ENCODE peak calls at places on chromosomes 5 and 9, in seven cellular contexts. A is tibial artery; V is endothelial cell of umbilical vein; N is aorta; H is heart left ventricle; D is naive thymus-derived CD4-positive, alpha-beta T cell; Q is sigmoid colon. J is an unnamed sample. For H3K4me1, the result is how much of the 10 kb centered on the place peaks cover.

GRCh38 chr9:30039712-30040111 is 2344.7 kb upstream of the ACO1 start:
- DNase-seq in A (no peak), V (no peak), N (no peak), H (no peak), D (no peak), Q (no peak), J (no peak)

GRCh38 chr9:84738353-84738752 is 68.8 kb downstream of the NTRK2 start:
- DNase-seq in A (no peak), V (no peak), N (no peak), H (no peak), D (no peak), Q (no peak), J (no peak)

GRCh38 chr5:140267559-140268018 is 35.3 kb downstream of the PFDN1 start:
- DNase-seq in A (no peak), V (peak), N (no peak), H (no peak), D (peak), Q (no peak), J (no peak)

GRCh38 chr5:1255081-1255561 is 29.9 kb downstream of the SLC6A18 start:
- DNase-seq in A (no peak), V (no peak), N (no peak), H (no peak), D (peak), Q (no peak), J (no peak)

GRCh38 chr5:42620579-42621216 is 135.9 kb upstream of the CCDC152 start:
- DNase-seq in A (no peak), V (no peak), N (no peak), H (no peak), D (no peak), Q (no peak), J (no peak)

GRCh38 chr5:69295088-69295754 is 37.4 kb downstream of the CCDC125 start:
- DNase-seq in A (no peak), V (peak), N (no peak), H (no peak), D (no peak), Q (no peak), J (no peak)

GRCh38 chr5:5613261-5613990 is 190.9 kb downstream of the ICE1 start:
- DNase-seq in A (no peak), V (no peak), N (no peak), H (no peak), D (no peak), Q (no peak), J (no peak)

GRCh38 chr9:122827759-122828090 is 663 bp downstream of the PDCL start:
- DNase-seq in A (no peak), V (no peak), N (no peak), H (no peak), D (no peak), Q (no peak), J (no peak)

GRCh38 chr5:151162794-151163193 is 5.2 kb upstream of the ANXA6 start:
- DNase-seq in A (no peak), V (no peak), N (no peak), H (no peak), D (no peak), Q (no peak), J (no peak)

GRCh38 chr5:160473736-160474483 is 52.3 kb downstream of the PTTG1 start:
- DNase-seq in A (no peak), V (no peak), N (no peak), H (no peak), D (no peak), Q (no peak), J (no peak)

GRCh38 chr9:5449521-5450359 is 602 bp upstream of the CD274 start:
- DNase-seq in A (no peak), V (no peak), N (no peak), H (no peak), D (no peak), Q (no peak), J (no peak)

GRCh38 chr9:33164138-33164809 is 2.9 kb downstream of the B4GALT1 start:
- DNase-seq in A (no peak), V (no peak), N (no peak), H (no peak), D (no peak), Q (no peak), J (no peak)

GRCh38 chr5:153476767-153477166 is 13.7 kb upstream of the GRIA1 start:
- DNase-seq in A (no peak), V (peak), N (no peak), H (no peak), D (no peak), Q (no peak), J (no peak)

GRCh38 chr9:5608298-5609254 is 20.3 kb upstream of the RIC1 start:
- DNase-seq in A (no peak), V (peak), N (no peak), H (no peak), D (peak), Q (no peak), J (no peak)

GRCh38 chr5:133243196-133243595 is 191.4 kb downstream of the HSPA4 start:
- DNase-seq in A (no peak), V (peak), N (no peak), H (no peak), D (no peak), Q (no peak), J (no peak)

GRCh38 chr5:79702606-79703380 is 13.2 kb downstream of the CMYA5 start:
- DNase-seq in A (no peak), V (peak), N (no peak), H (no peak), D (peak), Q (no peak), J (no peak)

GRCh38 chr5:135246923-135247795 is 151.9 kb downstream of the MACROH2A1 start:
- DNase-seq in A (no peak), V (peak), N (no peak), H (no peak), D (no peak), Q (peak), J (no peak)

GRCh38 chr9:13146838-13147237 is 132.7 kb downstream of the MPDZ start:
- DNase-seq in A (no peak), V (no peak), N (no peak), H (no peak), D (no peak), Q (no peak), J (no peak)

GRCh38 chr5:14627270-14627669 is 37.2 kb upstream of the OTULIN start:
- DNase-seq in A (no peak), V (no peak), N (no peak), H (no peak), D (no peak), Q (no peak), J (no peak)

GRCh38 chr9:72137697-72138365 is 11.4 kb upstream of the GDA start:
- DNase-seq in A (no peak), V (no peak), N (no peak), H (no peak), D (no peak), Q (no peak), J (no peak)

GRCh38 chr5:107395632-107396350 is 274.9 kb downstream of the EFNA5 start:
- DNase-seq in A (no peak), V (no peak), N (no peak), H (no peak), D (no peak), Q (no peak), J (no peak)

GRCh38 chr9:12708562-12709298 is 15.5 kb downstream of the TYRP1 start:
- DNase-seq in A (no peak), V (peak), N (no peak), H (no peak), D (no peak), Q (no peak), J (no peak)

GRCh38 chr5:15807248-15807647 is 307.3 kb downstream of the FBXL7 start:
- DNase-seq in A (no peak), V (no peak), N (no peak), H (peak), D (no peak), Q (no peak), J (no peak)

GRCh38 chr5:149153751-149154610 is 12.7 kb downstream of the ABLIM3 start:
- DNase-seq in A (peak), V (no peak), N (no peak), H (peak), D (no peak), Q (no peak), J (no peak)

GRCh38 chr5:127934791-127935256 is 148.7 kb upstream of the SLC12A2 start:
- DNase-seq in A (no peak), V (peak), N (no peak), H (no peak), D (no peak), Q (no peak), J (no peak)

GRCh38 chr5:117204926-117205869 is 630.6 kb upstream of the SEMA6A start:
- DNase-seq in A (no peak), V (no peak), N (no peak), H (no peak), D (no peak), Q (no peak), J (no peak)

GRCh38 chr5:59587489-59588337 is 305.8 kb downstream of the PDE4D start:
- DNase-seq in A (no peak), V (peak), N (peak), H (peak), D (no peak), Q (peak), J (peak)

GRCh38 chr9:7790022-7790818 is 9.4 kb downstream of the DMAC1 start:
- DNase-seq in A (no peak), V (no peak), N (no peak), H (no peak), D (no peak), Q (no peak), J (no peak)

GRCh38 chr9:1208185-1208584 is 158.0 kb downstream of the DMRT2 start:
- DNase-seq in A (no peak), V (no peak), N (no peak), H (no peak), D (no peak), Q (no peak), J (no peak)

GRCh38 chr5:35879649-35880048 is 23.0 kb downstream of the IL7R start:
- DNase-seq in A (no peak), V (no peak), N (no peak), H (no peak), D (no peak), Q (no peak), J (no peak)

GRCh38 chr5:35876922-35877321 is 20.2 kb downstream of the IL7R start:
- DNase-seq in A (no peak), V (no peak), N (no peak), H (no peak), D (no peak), Q (no peak), J (no peak)

GRCh38 chr5:35876454-35876853 is 19.8 kb downstream of the IL7R start:
- DNase-seq in A (no peak), V (no peak), N (no peak), H (no peak), D (no peak), Q (no peak), J (no peak)

GRCh38 chr5:35878079-35878478 is 21.4 kb downstream of the IL7R start:
- DNase-seq in A (no peak), V (no peak), N (no peak), H (no peak), D (no peak), Q (no peak), J (no peak)

GRCh38 chr5:35877655-35878054 is 21.0 kb downstream of the IL7R start:
- DNase-seq in A (no peak), V (no peak), N (no peak), H (no peak), D (no peak), Q (no peak), J (no peak)
- H3K4me1 ChIP-seq in A (under half), V (under half), N (under half), H (under half), D (under half), Q (under half), J (under half)

DNA sequence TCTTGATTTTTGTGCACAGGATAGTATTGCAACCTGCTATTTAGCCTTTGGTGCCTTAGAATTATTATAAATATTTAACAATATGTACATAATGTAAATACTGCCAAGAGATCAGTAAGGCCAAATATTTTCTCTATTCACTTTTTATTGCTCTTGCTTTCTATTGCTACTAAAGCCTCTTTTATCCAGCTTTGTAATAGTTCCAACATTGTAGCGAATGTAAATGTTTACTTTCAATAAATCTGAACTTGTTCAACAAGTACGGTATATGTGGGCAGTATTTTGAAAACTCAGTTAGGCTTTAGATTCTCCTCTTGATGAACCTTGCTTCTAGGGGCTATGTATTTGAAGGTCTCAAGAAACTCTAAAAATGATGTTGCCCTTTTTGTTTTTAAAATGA is 179.8 kb downstream of the PARP8 start:
- DNase-seq in A (no peak), V (no peak), N (no peak), H (no peak), D (no peak), Q (no peak), J (no peak)
- H3K4me3 ChIP-seq in A (no peak), V (no peak), N (no peak), H (no peak), D (no peak), Q (no peak), J (no peak)

DNA sequence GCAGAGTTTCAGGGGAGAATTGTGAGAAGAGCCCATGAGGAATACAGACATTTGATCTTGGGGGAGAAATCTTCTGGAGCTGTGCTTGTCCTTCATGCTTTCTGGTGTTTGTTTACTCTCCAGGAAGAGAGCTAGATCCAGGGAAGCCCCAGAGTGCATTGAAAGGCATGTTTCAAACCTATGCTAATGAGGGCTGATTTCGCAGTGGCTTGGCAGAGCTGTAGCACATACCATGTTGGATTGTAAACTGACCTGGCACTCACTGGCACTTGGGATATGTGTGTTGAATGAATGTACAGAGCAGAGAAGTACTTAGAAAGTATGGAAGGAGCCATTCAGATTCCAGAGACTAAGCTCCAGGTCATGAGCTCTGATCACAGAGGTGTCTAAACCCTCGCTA is 30.9 kb downstream of the TNFSF8 start:
- DNase-seq in A (no peak), V (peak), N (no peak), H (no peak), D (no peak), Q (no peak), J (no peak)
- H3K4me1 ChIP-seq in A (under half), V (half or more), N (under half), H (under half), D (half or more), Q (under half), J (under half)

GRCh38 chr9:97806721-97807120 is 46.3 kb upstream of the FOXE1 start:
- DNase-seq in A (no peak), V (no peak), N (no peak), H (no peak), D (no peak), Q (no peak), J (no peak)

GRCh38 chr9:97803167-97804058 is 49.6 kb upstream of the FOXE1 start:
- DNase-seq in A (peak), V (peak), N (peak), H (peak), D (peak), Q (peak), J (peak)

GRCh38 chr9:97801180-97801579 is 51.8 kb upstream of the FOXE1 start:
- DNase-seq in A (no peak), V (no peak), N (no peak), H (no peak), D (no peak), Q (no peak), J (no peak)

GRCh38 chr9:97802276-97802675 is 50.8 kb upstream of the FOXE1 start:
- DNase-seq in A (no peak), V (no peak), N (no peak), H (no peak), D (no peak), Q (no peak), J (no peak)

GRCh38 chr9:97804059-97804365 is 49.0 kb upstream of the FOXE1 start:
- DNase-seq in A (no peak), V (no peak), N (no peak), H (no peak), D (no peak), Q (no peak), J (no peak)
- H3K4me3 ChIP-seq in A (peak), V (no peak), N (no peak), H (no peak), D (peak), Q (no peak), J (no peak)

GRCh38 chr5:119302916-119303897 is 52.6 kb upstream of the TNFAIP8 start:
- DNase-seq in A (no peak), V (peak), N (no peak), H (no peak), D (no peak), Q (no peak), J (no peak)
- H3K4me1 ChIP-seq in A (under half), V (under half), N (under half), H (under half), D (half or more), Q (under half), J (under half)

GRCh38 chr5:88484367-88484766 is 215.7 kb upstream of the TMEM161B start:
- DNase-seq in A (no peak), V (no peak), N (no peak), H (no peak), D (no peak), Q (no peak), J (no peak)

GRCh38 chr5:88488566-88488965 is 219.9 kb upstream of the TMEM161B start:
- DNase-seq in A (no peak), V (no peak), N (no peak), H (no peak), D (no peak), Q (no peak), J (no peak)

GRCh38 chr5:88480766-88481499 is 212.3 kb upstream of the TMEM161B start:
- DNase-seq in A (no peak), V (no peak), N (no peak), H (no peak), D (no peak), Q (no peak), J (no peak)

GRCh38 chr5:88489433-88489832 is 220.8 kb upstream of the TMEM161B start:
- DNase-seq in A (no peak), V (no peak), N (no peak), H (no peak), D (no peak), Q (no peak), J (no peak)

DNA sequence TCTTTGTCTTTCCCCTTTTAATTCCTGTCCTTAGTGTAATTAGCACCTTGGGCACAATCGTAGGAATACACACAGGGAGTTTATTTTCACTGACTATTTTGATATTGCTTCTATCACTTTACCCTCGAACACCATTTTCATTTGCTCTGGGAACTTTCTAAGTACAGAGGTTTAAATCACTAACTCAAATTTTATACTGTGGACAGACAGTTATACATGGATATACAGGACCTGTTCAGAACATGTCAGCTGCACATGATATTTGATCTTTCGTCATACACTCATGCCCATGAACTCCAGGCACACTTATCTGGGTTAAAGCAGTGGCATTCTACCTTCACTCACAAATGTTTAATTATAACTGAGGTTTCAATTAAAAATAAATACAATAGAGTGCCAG is 217.8 kb upstream of the TMEM161B start:
- DNase-seq in A (no peak), V (no peak), N (no peak), H (no peak), D (no peak), Q (no peak), J (no peak)
- H3K4me3 ChIP-seq in A (no peak), V (no peak), N (no peak), H (no peak), D (no peak), Q (no peak), J (no peak)

GRCh38 chr9:76650692-76651091 is 113.5 kb upstream of the PCA3 start:
- DNase-seq in A (no peak), V (peak), N (no peak), H (no peak), D (no peak), Q (no peak), J (no peak)
- H3K4me1 ChIP-seq in A (under half), V (under half), N (under half), H (under half), D (under half), Q (under half), J (under half)

J was measured in mucosa of descending colon.